ENCODE peak calls at places on chromosomes 1 and 21, in six cellular contexts. I is stimulated activated CD4-positive, alpha-beta T cell treated with anti-CD3 and anti-CD28 coated beads, TNF-alpha, amount 100 ng/mL, for 4 hours; G is cardiac fibroblast; B is SJSA1; Q is stimulated activated CD8-positive, alpha-beta memory T cell treated with anti-CD3 and anti-CD28 coated beads, Interleukin-12 subunit alpha, Interleukin-12 subunit beta, amount 100 ng/mL, for 4 hours; X is HT1080. K is an unnamed sample.

GRCh38 chr1:85200367-85200869 is 398 bp downstream of the SYDE2 start:
- DNase-seq in B (peak), I (no peak), Q (peak), G (peak), X (peak), K (peak)

GRCh38 chr1:14679027-14679688 is 80.7 kb downstream of the KAZN start:
- DNase-seq in G (no peak), I (no peak), X (no peak), Q (no peak), B (no peak), K (no peak)

GRCh38 chr1:154155282-154155681 is 409 bp upstream of the NUP210L start:
- DNase-seq in Q (no peak), X (no peak), B (no peak), G (peak), I (no peak), K (no peak)

GRCh38 chr21:25838809-25839208 is 104.0 kb downstream of the GABPA start:
- DNase-seq in B (no peak), Q (no peak), X (peak), I (no peak), G (no peak), K (no peak)

GRCh38 chr1:58927722-58928085 is 143.9 kb upstream of the JUN start:
- DNase-seq in Q (no peak), I (no peak), G (peak), X (no peak), B (no peak), K (no peak)

GRCh38 chr1:50978852-50979781 is 9.1 kb downstream of the CDKN2C start:
- DNase-seq in Q (no peak), I (no peak), X (peak), B (no peak), G (peak), K (peak)

GRCh38 chr1:167926486-167926997 is 9.9 kb upstream of the DCAF6 start:
- DNase-seq in X (no peak), G (no peak), I (no peak), B (no peak), Q (no peak), K (peak)

GRCh38 chr1:22343456-22344426 is 107.9 kb upstream of the ZBTB40 start:
- DNase-seq in X (no peak), Q (no peak), I (no peak), G (no peak), B (no peak), K (no peak)

GRCh38 chr1:8378981-8379470 is 61.1 kb downstream of the SLC45A1 start:
- DNase-seq in I (no peak), X (no peak), B (no peak), G (no peak), Q (no peak), K (no peak)

GRCh38 chr1:4681026-4681425 is 26.6 kb downstream of the AJAP1 start:
- DNase-seq in X (no peak), Q (no peak), I (no peak), B (no peak), G (no peak), K (no peak)

GRCh38 chr21:45741691-45742090 is 98.2 kb downstream of the PCBP3 start:
- DNase-seq in G (no peak), I (no peak), Q (no peak), X (no peak), B (no peak), K (no peak)

GRCh38 chr1:25134801-25135585 is 97.3 kb downstream of the SYF2 start:
- DNase-seq in X (no peak), Q (no peak), I (no peak), G (no peak), B (peak), K (no peak)

GRCh38 chr1:154403300-154403943 is 1.7 kb upstream of the IL6R start:
- DNase-seq in Q (no peak), X (no peak), I (no peak), B (no peak), G (no peak), K (no peak)

GRCh38 chr1:9438431-9439073 is 100.7 kb upstream of the SLC25A33 start:
- DNase-seq in B (peak), I (no peak), X (peak), G (peak), Q (no peak), K (no peak)

K was measured in mucosa of descending colon.